ENCODE peak calls at places on chromosomes 12 and 14, in nine cellular contexts. Z, M, P, L, N, V, R, O and I are unnamed samples.
A peak's percentile ranks its signal among the peaks of the same experiment; 100 is the strongest.

GRCh38 chr12:52364901-52365489 is 2.3 kb downstream of the KRT85 start:
- DNase-seq in P (no peak), O (no peak), Z (no peak), R (no peak), M (no peak), N (no peak), L (no peak), V (no peak), I (no peak)

GRCh38 chr12:6380141-6381121 is 3.5 kb upstream of the LTBR start:
- DNase-seq in O (no peak), P (no peak), V (no peak), R (peak; percentile 70), Z (no peak), N (no peak), M (no peak), L (peak; percentile 63), I (no peak)

GRCh38 chr14:100417466-100417865 is 94.3 kb downstream of the SLC25A47 start:
- DNase-seq in R (peak; percentile 88), Z (no peak), P (no peak), M (peak; percentile 93), V (peak; percentile 84), N (no peak), O (peak; percentile 91), L (peak; percentile 90), I (peak; percentile 35)

GRCh38 chr14:93007225-93007997 is 84.5 kb downstream of the CHGA start:
- DNase-seq in Z (no peak), V (peak; percentile 89), L (peak; percentile 65), M (peak; percentile 78), N (peak; percentile 49), P (no peak), O (peak; percentile 58), R (peak; percentile 73), I (peak; percentile 37)

GRCh38 chr12:107331471-107331870 is 238.1 kb upstream of the CRY1 start:
- DNase-seq in M (no peak), Z (no peak), O (no peak), L (no peak), R (no peak), V (no peak), P (no peak), N (no peak), I (no peak)

GRCh38 chr12:111367661-111368221 is 1.2 kb downstream of the PHETA1 start:
- DNase-seq in P (no peak), O (peak; percentile 11), N (no peak), Z (no peak), L (peak; percentile 42), V (peak; percentile 16), M (peak; percentile 15), R (no peak), I (no peak)

GRCh38 chr12:76639646-76640045 is 80.1 kb upstream of the OSBPL8 start:
- DNase-seq in R (no peak), Z (no peak), L (no peak), M (no peak), O (no peak), V (no peak), P (no peak), N (no peak), I (no peak)

GRCh38 chr14:22268875-22269274 is 320.1 kb downstream of the DAD1 start:
- DNase-seq in N (no peak), Z (no peak), V (no peak), M (peak; percentile 27), L (peak; percentile 9), R (no peak), P (no peak), O (peak; percentile 13), I (no peak)

GRCh38 chr12:100141998-100142850 is 450 bp downstream of the BLTP3B start:
- DNase-seq in L (no peak), O (peak; percentile 23), Z (peak; percentile 42), V (peak; percentile 36), N (peak; percentile 68), R (peak; percentile 11), M (no peak), P (no peak), I (peak; percentile 64)